ENCODE peak calls at places on chromosomes 6 and 20, in four cellular contexts. G, E, D and X are unnamed samples.

GRCh38 chr20:35238170-35238569 is 11.7 kb downstream of the MMP24 start:
- DNase-seq in D (no peak), G (no peak), E (no peak), X (no peak)

GRCh38 chr20:44074252-44075151 is 112.5 kb downstream of the JPH2 start:
- DNase-seq in G (no peak), D (no peak), E (no peak), X (no peak)

GRCh38 chr6:28474441-28475219 is 31.3 kb upstream of the ZSCAN23 start:
- DNase-seq in G (no peak), E (no peak), D (no peak), X (no peak)

GRCh38 chr6:106728296-106728870 is 99.0 kb downstream of the QRSL1 start:
- DNase-seq in E (no peak), D (no peak), G (no peak), X (no peak)

GRCh38 chr6:134535831-134536230 is 217.9 kb upstream of the SGK1 start:
- DNase-seq in D (no peak), G (no peak), E (no peak), X (no peak)

GRCh38 chr6:146868671-146869209 is 270.0 kb downstream of the ADGB start:
- DNase-seq in G (no peak), E (no peak), D (no peak), X (no peak)

GRCh38 chr6:129490551-129491245 is 219.3 kb downstream of the ARHGAP18 start:
- DNase-seq in D (peak), E (peak), G (peak), X (no peak)

GRCh38 chr20:4546786-4547185 is 174.9 kb upstream of the PRND start:
- DNase-seq in G (no peak), E (no peak), D (no peak), X (no peak)

GRCh38 chr20:4451487-4451886 is 270.2 kb upstream of the PRND start:
- DNase-seq in E (no peak), G (no peak), D (no peak), X (no peak)

GRCh38 chr6:112237644-112238043 is 16.7 kb downstream of the LAMA4 start:
- DNase-seq in E (no peak), G (no peak), D (no peak), X (peak)

GRCh38 chr6:140252099-140252498 is 877.7 kb upstream of the CITED2 start:
- DNase-seq in D (no peak), G (no peak), E (no peak), X (no peak)

GRCh38 chr20:20781029-20781428 is 68.6 kb upstream of the RALGAPA2 start:
- DNase-seq in G (no peak), D (no peak), E (no peak), X (no peak)

GRCh38 chr6:120735641-120736040 is 598.6 kb downstream of the TBC1D32 start:
- DNase-seq in G (no peak), D (no peak), E (no peak), X (no peak)

GRCh38 chr6:47967843-47968242 is 143.2 kb downstream of the PTCHD4 start:
- DNase-seq in G (no peak), E (no peak), D (no peak), X (no peak)

GRCh38 chr6:139376054-139376355 is 1.6 kb upstream of the CITED2 start:
- DNase-seq in E (peak), G (no peak), D (no peak), X (no peak)